ENCODE peak calls at places on chromosomes 7 and 10, in five cellular contexts. One of them, this sample, is unnamed.

GRCh38 chr10:77416327-77417135 is 221.1 kb downstream of the KCNMA1 start:
- DNase-seq in mesenchymal stem cell: peak; percentile 89
- DNase-seq in H1: no peak
- DNase-seq in IMR-90: peak; percentile 88
- DNase-seq in neuronal stem cell: no peak
- DNase-seq in this sample: no peak

GRCh38 chr7:42107484-42107883 is 129.5 kb downstream of the GLI3 start:
- DNase-seq in IMR-90: no peak
- DNase-seq in mesenchymal stem cell: no peak
- DNase-seq in neuronal stem cell: peak; percentile 48
- DNase-seq in H1: no peak
- DNase-seq in this sample: peak; percentile 66

GRCh38 chr7:537911-538634 is 18.4 kb upstream of the PDGFA start:
- DNase-seq in mesenchymal stem cell: peak; percentile 92
- DNase-seq in IMR-90: peak; percentile 89
- DNase-seq in neuronal stem cell: no peak
- DNase-seq in H1: no peak
- DNase-seq in this sample: peak; percentile 74

GRCh38 chr10:65571011-65571570 is 1354.7 kb upstream of the LRRTM3 start:
- DNase-seq in neuronal stem cell: no peak
- DNase-seq in mesenchymal stem cell: peak; percentile 9
- DNase-seq in IMR-90: no peak
- DNase-seq in H1: no peak
- DNase-seq in this sample: peak; percentile 34

GRCh38 chr10:79407397-79407796 is 38.0 kb downstream of the ZCCHC24 start:
- DNase-seq in IMR-90: no peak
- DNase-seq in H1: no peak
- DNase-seq in neuronal stem cell: no peak
- DNase-seq in mesenchymal stem cell: no peak
- DNase-seq in this sample: no peak

GRCh38 chr7:77391230-77391629 is 24.9 kb downstream of the GSAP start:
- DNase-seq in mesenchymal stem cell: no peak
- DNase-seq in H1: no peak
- DNase-seq in IMR-90: no peak
- DNase-seq in neuronal stem cell: no peak
- DNase-seq in this sample: no peak

GRCh38 chr7:48617508-48617907 is 306.8 kb upstream of the CDC14C start:
- DNase-seq in IMR-90: no peak
- DNase-seq in neuronal stem cell: no peak
- DNase-seq in H1: no peak
- DNase-seq in mesenchymal stem cell: no peak
- DNase-seq in this sample: no peak

GRCh38 chr10:96497391-96497790 is 16.3 kb downstream of the TLL2 start:
- DNase-seq in IMR-90: no peak
- DNase-seq in neuronal stem cell: no peak
- DNase-seq in mesenchymal stem cell: no peak
- DNase-seq in H1: peak; percentile 37
- DNase-seq in this sample: peak; percentile 20

GRCh38 chr10:75444781-75445386 is 13.5 kb downstream of the LRMDA start:
- DNase-seq in IMR-90: no peak
- DNase-seq in H1: no peak
- DNase-seq in neuronal stem cell: no peak
- DNase-seq in mesenchymal stem cell: no peak
- DNase-seq in this sample: no peak

GRCh38 chr7:50329775-50330174 is 25.3 kb downstream of the IKZF1 start:
- DNase-seq in mesenchymal stem cell: no peak
- DNase-seq in neuronal stem cell: no peak
- DNase-seq in H1: no peak
- DNase-seq in IMR-90: no peak
- DNase-seq in this sample: no peak

GRCh38 chr7:30422922-30423321 is 55.7 kb downstream of the NOD1 start:
- DNase-seq in IMR-90: peak; percentile 23
- DNase-seq in mesenchymal stem cell: no peak
- DNase-seq in H1: no peak
- DNase-seq in neuronal stem cell: no peak
- DNase-seq in this sample: no peak

GRCh38 chr10:95830044-95830443 is 74.1 kb downstream of the ENTPD1 start:
- DNase-seq in mesenchymal stem cell: no peak
- DNase-seq in H1: no peak
- DNase-seq in neuronal stem cell: no peak
- DNase-seq in IMR-90: no peak
- DNase-seq in this sample: no peak

GRCh38 chr7:45717537-45718235 is 143.5 kb downstream of the ADCY1 start:
- DNase-seq in IMR-90: no peak
- DNase-seq in mesenchymal stem cell: no peak
- DNase-seq in neuronal stem cell: no peak
- DNase-seq in H1: no peak
- DNase-seq in this sample: peak; percentile 17

GRCh38 chr10:88728107-88728763 is 22.2 kb downstream of the LIPK start:
- DNase-seq in mesenchymal stem cell: no peak
- DNase-seq in neuronal stem cell: peak; percentile 20
- DNase-seq in IMR-90: no peak
- DNase-seq in H1: peak; percentile 99
- DNase-seq in this sample: peak; percentile 97

GRCh38 chr7:7099584-7100014 is 82.7 kb upstream of the C1GALT1 start:
- DNase-seq in IMR-90: peak; percentile 83
- DNase-seq in H1: peak; percentile 75
- DNase-seq in neuronal stem cell: peak; percentile 88
- DNase-seq in mesenchymal stem cell: peak; percentile 95
- DNase-seq in this sample: peak; percentile 97

GRCh38 chr7:17298840-17299476 is 506 bp downstream of the AHR start:
- DNase-seq in IMR-90: peak; percentile 12
- DNase-seq in H1: peak; percentile 78
- DNase-seq in neuronal stem cell: peak; percentile 20
- DNase-seq in mesenchymal stem cell: peak; percentile 43
- DNase-seq in this sample: peak; percentile 43

GRCh38 chr10:65753532-65753931 is 1172.3 kb upstream of the LRRTM3 start:
- DNase-seq in mesenchymal stem cell: no peak
- DNase-seq in IMR-90: no peak
- DNase-seq in H1: no peak
- DNase-seq in neuronal stem cell: no peak
- DNase-seq in this sample: no peak

GRCh38 chr10:69869291-69869841 is 67.7 kb downstream of the COL13A1 start:
- DNase-seq in H1: no peak
- DNase-seq in neuronal stem cell: no peak
- DNase-seq in IMR-90: peak; percentile 53
- DNase-seq in mesenchymal stem cell: peak; percentile 59
- DNase-seq in this sample: no peak

GRCh38 chr7:15459018-15459621 is 102.7 kb downstream of the AGMO start:
- DNase-seq in neuronal stem cell: no peak
- DNase-seq in IMR-90: no peak
- DNase-seq in mesenchymal stem cell: no peak
- DNase-seq in H1: no peak
- DNase-seq in this sample: no peak

GRCh38 chr7:6026917-6027316 is 4.3 kb upstream of the ANKRD61 start:
- DNase-seq in neuronal stem cell: no peak
- DNase-seq in H1: no peak
- DNase-seq in mesenchymal stem cell: no peak
- DNase-seq in IMR-90: no peak
- DNase-seq in this sample: no peak

GRCh38 chr7:123485187-123485586 is 49.2 kb downstream of the IQUB start:
- DNase-seq in mesenchymal stem cell: no peak
- DNase-seq in neuronal stem cell: no peak
- DNase-seq in IMR-90: no peak
- DNase-seq in H1: no peak
- DNase-seq in this sample: no peak

GRCh38 chr7:152313879-152314604 is 121.8 kb downstream of the KMT2C start:
- DNase-seq in H1: no peak
- DNase-seq in neuronal stem cell: no peak
- DNase-seq in mesenchymal stem cell: peak; percentile 81
- DNase-seq in IMR-90: peak; percentile 79
- DNase-seq in this sample: no peak

GRCh38 chr7:24052572-24053223 is 231.3 kb upstream of the NPY start:
- DNase-seq in mesenchymal stem cell: peak; percentile 91
- DNase-seq in H1: no peak
- DNase-seq in neuronal stem cell: no peak
- DNase-seq in IMR-90: peak; percentile 20
- DNase-seq in this sample: no peak

GRCh38 chr7:131111792-131112191 is 215.9 kb upstream of the MKLN1 start:
- DNase-seq in neuronal stem cell: no peak
- DNase-seq in IMR-90: no peak
- DNase-seq in mesenchymal stem cell: no peak
- DNase-seq in H1: no peak
- DNase-seq in this sample: no peak

GRCh38 chr7:51025668-51026067 is 243.0 kb upstream of the GRB10 start:
- DNase-seq in IMR-90: no peak
- DNase-seq in mesenchymal stem cell: no peak
- DNase-seq in H1: peak; percentile 19
- DNase-seq in neuronal stem cell: no peak
- DNase-seq in this sample: no peak

GRCh38 chr7:121605297-121605640 is 209.2 kb upstream of the FAM3C start:
- DNase-seq in H1: no peak
- DNase-seq in mesenchymal stem cell: peak; percentile 4
- DNase-seq in IMR-90: peak; percentile 6
- DNase-seq in neuronal stem cell: no peak
- DNase-seq in this sample: no peak

GRCh38 chr7:151199196-151199874 is 11.0 kb downstream of the H2BK1 start:
- DNase-seq in mesenchymal stem cell: no peak
- DNase-seq in neuronal stem cell: no peak
- DNase-seq in IMR-90: no peak
- DNase-seq in H1: no peak
- DNase-seq in this sample: peak; percentile 62

GRCh38 chr7:80312139-80312661 is 177.6 kb downstream of the GNAI1 start:
- DNase-seq in IMR-90: peak; percentile 94
- DNase-seq in H1: no peak
- DNase-seq in neuronal stem cell: no peak
- DNase-seq in mesenchymal stem cell: peak; percentile 99
- DNase-seq in this sample: no peak

GRCh38 chr7:157581740-157582139 is 244.9 kb downstream of the DNAJB6 start:
- DNase-seq in mesenchymal stem cell: no peak
- DNase-seq in neuronal stem cell: no peak
- DNase-seq in H1: no peak
- DNase-seq in IMR-90: no peak
- DNase-seq in this sample: no peak
- H3K9me3 ChIP-seq in mesenchymal stem cell: no peaks in the 10 kb centered on the region
- H3K9me3 ChIP-seq in neuronal stem cell: no peaks in the 10 kb centered on the region
- H3K9me3 ChIP-seq in H1: no peaks in the 10 kb centered on the region
- H3K9me3 ChIP-seq in IMR-90: peaks cover 41% of the 10 kb centered on the region
- H3K9me3 ChIP-seq in this sample: no peaks in the 10 kb centered on the region

GRCh38 chr7:142556745-142557144 is 192.5 kb upstream of the PRSS1 start:
- DNase-seq in H1: no peak
- DNase-seq in neuronal stem cell: no peak
- DNase-seq in mesenchymal stem cell: peak; percentile 86
- DNase-seq in IMR-90: peak; percentile 99
- DNase-seq in this sample: peak; percentile 72

GRCh38 chr7:142562688-142563087 is 186.6 kb upstream of the PRSS1 start:
- DNase-seq in mesenchymal stem cell: no peak
- DNase-seq in neuronal stem cell: no peak
- DNase-seq in IMR-90: no peak
- DNase-seq in H1: no peak
- DNase-seq in this sample: no peak

GRCh38 chr7:142554555-142555532 is 194.4 kb upstream of the PRSS1 start:
- DNase-seq in mesenchymal stem cell: peak; percentile 57
- DNase-seq in H1: no peak
- DNase-seq in neuronal stem cell: no peak
- DNase-seq in IMR-90: peak; percentile 75
- DNase-seq in this sample: no peak

GRCh38 chr7:142560166-142560565 is 189.1 kb upstream of the PRSS1 start:
- DNase-seq in H1: no peak
- DNase-seq in mesenchymal stem cell: no peak
- DNase-seq in IMR-90: no peak
- DNase-seq in neuronal stem cell: no peak
- DNase-seq in this sample: no peak

DNA sequence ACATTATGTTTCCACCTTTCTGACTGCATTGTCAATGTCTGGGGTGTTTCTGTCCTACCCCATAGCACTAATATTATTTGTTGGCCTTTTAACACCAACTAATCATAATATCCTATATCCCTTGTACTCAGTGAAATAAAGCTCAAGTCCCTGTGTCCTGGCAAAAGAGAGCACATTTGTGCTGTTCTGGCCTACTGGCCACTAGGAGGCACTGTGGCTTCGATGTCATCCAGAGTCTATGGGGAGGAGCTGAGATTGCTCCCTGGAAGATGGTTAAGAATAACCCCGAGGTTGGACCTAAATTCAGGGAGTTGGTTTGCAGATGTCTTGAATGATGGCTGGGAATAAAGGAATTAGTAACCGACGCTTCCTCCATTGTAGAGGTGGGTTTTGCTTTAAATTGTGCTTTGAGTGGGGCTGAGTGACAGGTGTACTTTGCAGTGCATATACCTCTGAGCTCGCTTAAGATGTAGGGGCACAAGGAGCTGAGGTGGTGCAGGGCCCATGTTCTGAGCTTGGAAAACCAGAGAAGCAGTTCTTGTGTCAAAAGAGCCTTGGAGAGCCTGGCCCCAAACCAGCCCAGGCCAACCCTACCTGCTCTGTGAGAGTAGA is 191.2 kb upstream of the PRSS1 start:
- DNase-seq in mesenchymal stem cell: no peak
- DNase-seq in neuronal stem cell: peak; percentile 9
- DNase-seq in H1: peak; percentile 82
- DNase-seq in IMR-90: peak; percentile 72
- DNase-seq in this sample: peak; percentile 70
- H3K4me1 ChIP-seq in mesenchymal stem cell: peaks cover 5% of the 10 kb centered on the region
- H3K4me1 ChIP-seq in neuronal stem cell: no peaks in the 10 kb centered on the region
- H3K4me1 ChIP-seq in H1: no peaks in the 10 kb centered on the region
- H3K4me1 ChIP-seq in IMR-90: peaks cover 29% of the 10 kb centered on the region
- H3K4me1 ChIP-seq in this sample: no peaks in the 10 kb centered on the region

DNA sequence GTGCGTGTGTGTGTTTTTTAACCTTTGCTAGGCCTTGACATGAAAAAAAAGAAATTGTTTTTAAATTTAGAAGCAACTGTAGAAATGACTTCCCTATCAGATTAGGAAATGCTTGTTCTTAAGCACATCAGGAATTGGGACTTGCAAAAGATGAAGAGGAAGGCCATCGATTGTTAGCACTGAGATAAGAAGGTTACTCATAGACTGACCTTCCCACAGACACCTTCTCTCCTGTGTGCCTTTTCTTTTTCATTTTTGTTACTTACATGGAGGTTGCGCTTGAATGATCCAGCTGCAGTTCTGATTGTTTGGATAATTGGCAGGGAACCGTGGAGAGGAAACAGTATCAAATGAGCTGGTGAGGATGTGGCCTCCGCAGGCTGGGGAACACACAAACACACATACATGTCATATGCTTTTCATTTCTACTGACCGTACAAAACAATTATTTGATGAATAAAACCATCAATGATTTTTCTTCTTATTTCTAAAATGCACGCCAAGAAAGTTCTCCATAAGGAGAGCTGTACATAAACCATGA is 134.9 kb upstream of the RSU1 start:
- DNase-seq in H1: no peak
- DNase-seq in neuronal stem cell: no peak
- DNase-seq in IMR-90: no peak
- DNase-seq in mesenchymal stem cell: no peak
- DNase-seq in this sample: no peak
- H2BK15ac ChIP-seq in H1: no peak overlapping the region
- H2BK15ac ChIP-seq in neuronal stem cell: no peak overlapping the region
- H2BK15ac ChIP-seq in IMR-90: peak overlapping the region; percentile 65
- H2BK15ac ChIP-seq in mesenchymal stem cell: no peak overlapping the region
- H2BK15ac ChIP-seq in this sample: no peak overlapping the region

DNA sequence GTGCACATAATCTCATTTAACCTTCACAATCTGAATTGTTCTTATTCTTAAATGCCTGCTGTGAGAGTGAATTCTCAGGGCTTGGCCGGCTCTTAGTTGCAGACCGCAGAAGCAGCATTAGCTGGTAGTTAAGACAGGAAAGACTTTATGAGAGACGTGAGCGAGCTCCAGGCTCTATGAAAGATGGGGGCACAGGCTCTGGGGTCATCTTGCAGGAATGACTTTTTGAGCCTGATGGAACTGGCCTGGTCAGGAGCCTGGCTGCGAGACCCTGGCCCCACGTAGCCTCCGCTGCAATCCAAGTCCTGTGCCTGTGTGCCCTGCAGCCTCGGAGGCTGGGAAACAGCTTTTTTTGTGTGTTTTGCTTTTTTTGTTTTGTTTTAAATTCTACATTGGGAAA is 958.8 kb upstream of the ZNF722 start:
- DNase-seq in H1: no peak
- DNase-seq in neuronal stem cell: no peak
- DNase-seq in IMR-90: no peak
- DNase-seq in mesenchymal stem cell: no peak
- DNase-seq in this sample: no peak
- H3K9me3 ChIP-seq in H1: peaks cover 73% of the 10 kb centered on the region
- H3K9me3 ChIP-seq in neuronal stem cell: peaks cover 53% of the 10 kb centered on the region
- H3K9me3 ChIP-seq in IMR-90: peaks cover 54% of the 10 kb centered on the region
- H3K9me3 ChIP-seq in mesenchymal stem cell: peaks cover 12% of the 10 kb centered on the region
- H3K9me3 ChIP-seq in this sample: peaks cover 97% of the 10 kb centered on the region

This sample was measured in H9.